ENCODE peak calls at places on chromosomes 16 and 17, in six cellular contexts. K is GM12878, D is sigmoid colon, J is stomach, Y is uterus, S is tibial nerve. R is an unnamed sample.
A peak's percentile ranks its signal among the peaks of the same experiment; 100 is the strongest.

GRCh38 chr16:66521951-66522771 is 27.8 kb downstream of the TK2 start:
- DNase-seq in K (peak; percentile 86), D (no peak), J (peak; percentile 79), Y (no peak), S (no peak), R (no peak)

GRCh38 chr16:85781685-85782370 is 17.5 kb downstream of the EMC8 start:
- DNase-seq in K (no peak), D (peak; percentile 87), J (peak; percentile 85), Y (no peak), S (no peak), R (peak; percentile 68)

GRCh38 chr16:1450218-1450617 is 5.9 kb upstream of the CCDC154 start:
- DNase-seq in K (no peak), D (no peak), J (no peak), Y (no peak), S (no peak), R (no peak)

GRCh38 chr16:55773859-55774549 is 58.9 kb downstream of the CES1 start:
- DNase-seq in K (no peak), D (no peak), J (no peak), Y (no peak), S (no peak), R (no peak)

GRCh38 chr17:28112199-28112995 is 69.9 kb downstream of the NLK start:
- DNase-seq in K (no peak), D (no peak), J (no peak), Y (no peak), S (no peak), R (no peak)

GRCh38 chr17:29566473-29567361 is at the start of gene ABHD15:
- DNase-seq in K (no peak), D (peak; percentile 87), J (peak; percentile 79), Y (peak; percentile 52), S (peak; percentile 43), R (peak; percentile 65)

GRCh38 chr16:59463776-59464175 is 729.7 kb upstream of the GOT2 start:
- DNase-seq in K (no peak), D (no peak), J (no peak), Y (no peak), S (no peak), R (no peak)

GRCh38 chr17:45902892-45903346 is 8.6 kb downstream of the MAPT start:
- DNase-seq in K (no peak), D (no peak), J (peak; percentile 61), Y (no peak), S (no peak), R (peak; percentile 53)

GRCh38 chr17:3639981-3640596 is 3.5 kb downstream of the CTNS start:
- DNase-seq in K (no peak), D (no peak), J (peak; percentile 43), Y (no peak), S (no peak), R (peak; percentile 71)

GRCh38 chr17:79976451-79976850 is 59.2 kb downstream of the TBC1D16 start:
- DNase-seq in K (no peak), D (peak; percentile 41), J (no peak), Y (no peak), S (no peak), R (no peak)

GRCh38 chr16:19515765-19516164 is 6.1 kb downstream of the GDE1 start:
- DNase-seq in K (no peak), D (no peak), J (no peak), Y (no peak), S (no peak), R (no peak)

GRCh38 chr17:39996789-39997188 is 16.2 kb downstream of the PSMD3 start:
- DNase-seq in K (no peak), D (peak; percentile 79), J (no peak), Y (no peak), S (no peak), R (peak; percentile 54)

GRCh38 chr17:30599424-30600061 is 122.3 kb downstream of the GOSR1 start:
- DNase-seq in K (peak; percentile 7), D (no peak), J (no peak), Y (no peak), S (no peak), R (no peak)

GRCh38 chr17:43574896-43575525 is 28.9 kb upstream of the ETV4 start:
- DNase-seq in K (no peak), D (no peak), J (no peak), Y (no peak), S (no peak), R (no peak)

GRCh38 chr17:1087381-1088241 is 90.7 kb downstream of the TIMM22 start:
- DNase-seq in K (no peak), D (peak; percentile 85), J (peak; percentile 91), Y (peak; percentile 77), S (peak; percentile 49), R (peak; percentile 92)

GRCh38 chr16:72620853-72621252 is 427.1 kb downstream of the ZFHX3 start:
- DNase-seq in K (no peak), D (no peak), J (no peak), Y (no peak), S (no peak), R (no peak)

GRCh38 chr17:63598284-63598683 is 2.4 kb upstream of the TACO1 start:
- DNase-seq in K (no peak), D (no peak), J (no peak), Y (no peak), S (no peak), R (no peak)

GRCh38 chr17:63595132-63595531 is 5.6 kb upstream of the TACO1 start:
- DNase-seq in K (no peak), D (no peak), J (no peak), Y (no peak), S (no peak), R (no peak)

GRCh38 chr17:63596856-63597557 is 3.7 kb upstream of the TACO1 start:
- DNase-seq in K (no peak), D (no peak), J (no peak), Y (no peak), S (no peak), R (no peak)

GRCh38 chr17:63601439-63602371 is 1.0 kb downstream of the TACO1 start:
- DNase-seq in K (no peak), D (no peak), J (no peak), Y (no peak), S (no peak), R (no peak)

DNA sequence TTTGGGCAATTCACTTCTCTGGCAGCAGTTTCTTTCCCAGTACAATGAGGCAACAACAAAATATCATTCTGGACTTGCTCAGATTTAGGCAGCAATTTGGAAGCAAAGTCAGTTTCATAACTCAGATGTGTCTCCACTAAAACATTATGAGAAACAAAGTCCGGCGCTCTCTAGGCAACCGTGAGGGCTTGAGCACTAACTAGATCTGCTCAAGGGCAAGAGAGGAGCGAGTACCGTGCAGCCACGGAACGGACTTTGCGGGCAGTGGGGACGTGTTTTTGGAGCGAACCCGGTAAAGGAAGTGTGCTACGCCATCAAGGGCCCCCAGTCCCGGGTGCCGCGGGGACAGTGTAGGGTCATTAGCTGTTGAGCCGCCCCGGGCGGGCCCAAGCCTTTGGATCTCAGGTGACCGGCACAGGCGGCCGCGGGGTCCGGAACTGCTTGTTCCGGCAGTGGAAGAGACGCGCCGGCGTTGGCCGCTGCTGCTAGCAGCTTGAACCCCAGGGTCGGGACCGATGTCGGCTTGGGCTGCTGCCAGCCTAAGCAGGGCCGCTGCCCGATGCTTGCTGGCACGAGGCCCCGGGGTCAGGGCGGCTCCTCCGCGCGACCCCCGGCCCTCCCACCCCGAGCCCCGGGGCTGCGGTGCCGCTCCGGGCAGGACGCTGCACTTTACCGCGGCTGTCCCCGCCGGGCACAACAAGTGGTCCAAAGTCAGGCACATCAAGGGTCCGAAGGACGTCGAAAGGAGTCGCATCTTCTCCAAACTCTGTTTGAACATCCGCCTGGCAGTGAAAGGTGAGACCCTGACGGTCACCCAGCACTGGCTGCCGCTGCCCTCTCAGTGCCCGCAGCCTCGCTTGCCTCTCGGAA is at the start of gene TACO1:
- DNase-seq in K (peak; percentile 48), D (peak; percentile 92), J (peak; percentile 84), Y (peak; percentile 71), S (peak; percentile 64), R (peak; percentile 75)
- TF ChIP-seq POLR2A in K (peak; percentile 79), D (peak; percentile 43), J (no peak), Y (no peak), S (no peak), R (peak; percentile 62)

DNA sequence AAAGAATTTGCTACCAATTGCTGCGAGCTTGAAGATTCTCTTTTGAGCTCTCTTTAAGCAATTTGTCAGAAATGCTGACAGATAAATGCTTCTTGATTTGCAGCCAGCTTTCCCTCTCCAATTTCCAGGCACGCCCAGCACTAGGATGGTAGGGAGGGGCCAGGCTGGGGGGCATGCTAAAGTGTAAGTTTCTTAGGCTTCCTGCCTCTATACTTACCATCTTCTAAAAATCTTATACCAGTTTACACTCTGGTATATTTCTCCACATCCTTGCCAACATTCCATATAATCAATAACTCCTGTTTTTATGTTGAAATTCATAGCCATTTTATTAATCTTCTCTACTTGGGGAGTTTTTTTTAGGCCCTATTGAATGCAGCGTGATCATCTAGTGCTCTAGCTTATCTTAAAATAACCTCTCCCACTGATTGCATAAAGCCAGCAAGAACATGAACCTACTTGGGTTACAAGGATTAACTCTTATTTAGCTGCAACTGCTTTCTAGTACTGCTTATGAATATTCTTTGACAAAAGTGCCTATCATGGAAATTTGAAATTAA is 17.6 kb downstream of the ACSF2 start:
- DNase-seq in K (no peak), D (no peak), J (no peak), Y (no peak), S (no peak), R (no peak)
- H3K4me3 ChIP-seq in K (no peak overlapping the region), D (no peak overlapping the region), J (no peak overlapping the region), Y (no peak overlapping the region), S (no peak overlapping the region), R (no peak overlapping the region)

DNA sequence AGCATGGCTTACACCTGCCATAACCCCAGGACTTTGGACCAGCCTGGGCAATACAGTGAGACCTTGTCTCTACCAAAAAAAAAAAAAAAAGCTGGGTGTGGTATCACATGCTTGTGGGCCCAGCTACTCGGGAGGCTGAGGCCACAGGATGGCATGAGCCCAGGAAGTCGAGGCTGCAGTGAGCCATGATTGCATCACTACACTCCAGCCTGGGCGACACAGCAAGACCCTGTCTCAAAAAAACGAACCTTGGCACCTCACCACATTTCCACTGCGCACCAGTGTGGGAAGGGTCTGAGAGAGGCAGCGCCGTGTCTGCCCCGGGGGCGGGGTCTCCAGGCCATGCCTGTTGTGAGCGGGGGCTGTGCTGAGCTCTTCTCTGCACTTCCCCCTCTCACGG is 6.3 kb downstream of the ACSF3 start:
- DNase-seq in K (no peak), D (no peak), J (no peak), Y (no peak), S (no peak), R (no peak)
- TF ChIP-seq POLR2A in K (no peak), D (no peak), J (no peak), Y (no peak), S (no peak), R (no peak)

DNA sequence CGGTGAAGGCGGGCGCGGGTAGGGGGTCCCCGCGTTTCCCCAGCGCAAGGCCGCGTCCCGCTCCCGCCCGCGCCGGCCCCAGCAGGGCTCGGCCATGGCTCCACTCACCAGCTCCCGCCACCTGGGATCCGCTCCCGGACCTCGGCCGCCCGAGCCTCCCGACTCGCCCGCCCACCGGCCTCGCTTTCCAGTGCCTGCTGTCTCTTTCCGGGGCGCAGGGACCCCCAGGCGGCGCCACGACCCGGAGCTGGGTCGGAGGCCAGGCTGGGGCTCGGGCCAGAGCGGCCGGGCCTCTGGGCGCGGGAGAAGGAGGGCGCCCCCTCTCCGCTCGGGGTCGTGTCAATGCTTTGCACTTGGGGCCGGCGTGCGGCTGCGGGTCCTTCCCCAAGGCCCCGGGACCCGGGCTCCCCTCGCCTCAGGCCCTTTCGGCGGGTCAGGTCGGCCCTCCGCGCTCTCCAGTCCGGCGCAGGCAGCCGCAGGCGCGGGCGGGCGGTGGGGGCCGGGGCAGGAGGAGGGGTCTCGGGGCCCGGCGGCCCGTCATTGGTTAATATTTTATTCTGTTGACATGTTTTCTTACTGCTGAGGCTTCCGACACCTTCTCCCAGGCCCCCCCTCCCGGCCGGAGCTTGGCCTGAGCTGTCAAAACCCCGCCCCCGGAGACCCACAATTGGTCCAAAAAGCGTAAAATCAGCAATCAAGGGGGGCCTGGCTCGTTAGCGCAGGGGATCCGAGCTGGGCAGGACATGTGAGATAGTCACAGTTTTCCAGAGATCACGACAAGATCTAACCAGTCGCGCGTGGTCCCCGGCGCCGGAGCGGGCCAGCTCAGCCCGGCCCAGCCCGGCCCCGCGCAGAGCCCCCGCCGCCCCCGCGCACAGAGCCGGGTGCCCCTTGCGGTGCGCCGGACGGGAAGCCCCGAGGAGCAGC is at the start of gene TBX2:
- DNase-seq in K (no peak), D (peak; percentile 78), J (peak; percentile 51), Y (peak; percentile 84), S (peak; percentile 82), R (peak; percentile 75)
- H3K4me3 ChIP-seq in K (no peak within 1 kb of the TSS), D (peak within 1 kb of the TSS; percentile 23), J (peak within 1 kb of the TSS; percentile 51), Y (peak within 1 kb of the TSS; percentile 45), S (peak within 1 kb of the TSS; percentile 58), R (peak within 1 kb of the TSS; percentile 63)